ENCODE peak calls at places on chromosomes 7 and 10, in five cellular contexts. H is WTC11, J is A549, Y is HepG2, X is ovary. N is an unnamed sample.

GRCh38 chr10:6918305-6918704 is 338.2 kb upstream of the PRKCQ start:
- DNase-seq in X (peak), J (peak), Y (no peak), H (peak), N (no peak)

GRCh38 chr7:138974675-138975237 is 6.4 kb downstream of the KIAA1549 start:
- DNase-seq in J (no peak), H (no peak), Y (no peak), X (no peak), N (no peak)

GRCh38 chr10:61404771-61405170 is 48.4 kb downstream of the TMEM26 start:
- DNase-seq in H (no peak), Y (no peak), J (no peak), X (no peak), N (no peak)

GRCh38 chr7:36820527-36821170 is 96.4 kb upstream of the AOAH start:
- DNase-seq in X (no peak), J (no peak), H (no peak), Y (no peak), N (no peak)

GRCh38 chr10:90319188-90319914 is 538.5 kb downstream of the HTR7 start:
- DNase-seq in X (no peak), J (peak), H (peak), Y (peak), N (no peak)

GRCh38 chr7:54249686-54250085 is 292.5 kb upstream of the VSTM2A start:
- DNase-seq in H (no peak), Y (no peak), J (no peak), X (no peak), N (no peak)

GRCh38 chr10:8696746-8697145 is 642.3 kb downstream of the GATA3 start:
- DNase-seq in J (no peak), Y (no peak), X (no peak), H (no peak), N (no peak)

GRCh38 chr10:103720328-103720963 is 134.9 kb downstream of the SH3PXD2A start:
- DNase-seq in H (no peak), X (no peak), Y (no peak), J (no peak), N (no peak)

GRCh38 chr7:34486371-34486770 is 171.6 kb upstream of the NPSR1 start:
- DNase-seq in H (no peak), J (no peak), X (no peak), Y (no peak), N (no peak)

GRCh38 chr10:58844680-58845079 is 331.8 kb upstream of the PHYHIPL start:
- DNase-seq in H (no peak), X (no peak), J (no peak), Y (no peak), N (no peak)

GRCh38 chr7:37216156-37216839 is 232.4 kb downstream of the ELMO1 start:
- DNase-seq in H (no peak), X (peak), Y (no peak), J (no peak), N (no peak)

GRCh38 chr7:69808401-69808800 is 210.1 kb downstream of the AUTS2 start:
- DNase-seq in H (no peak), Y (no peak), J (no peak), X (no peak), N (no peak)

GRCh38 chr10:48750991-48751390 is 66.3 kb downstream of the WDFY4 start:
- DNase-seq in X (no peak), H (no peak), Y (no peak), J (no peak), N (no peak)

GRCh38 chr7:15684036-15684815 is 2.3 kb downstream of the MEOX2 start:
- DNase-seq in H (no peak), X (no peak), Y (no peak), J (no peak), N (no peak)

GRCh38 chr7:149093228-149093627 is 2.7 kb upstream of the ZNF786 start:
- DNase-seq in H (no peak), J (no peak), Y (no peak), X (no peak), N (no peak)

GRCh38 chr7:140036224-140036651 is 26.5 kb downstream of the PARP12 start:
- DNase-seq in J (no peak), X (no peak), Y (no peak), H (no peak), N (no peak)

GRCh38 chr7:140239653-140239935 is 62.8 kb upstream of the KDM7A start:
- DNase-seq in Y (no peak), H (no peak), X (no peak), J (no peak), N (no peak)

GRCh38 chr7:33745934-33746333 is 159.4 kb upstream of the BMPER start:
- DNase-seq in Y (no peak), J (no peak), X (no peak), H (no peak), N (no peak)

GRCh38 chr10:116947838-116948529 is 57.0 kb downstream of the SHTN1 start:
- DNase-seq in J (peak), X (no peak), Y (peak), H (no peak), N (no peak)

GRCh38 chr7:24419070-24419469 is 135.1 kb downstream of the NPY start:
- DNase-seq in J (peak), H (no peak), X (no peak), Y (no peak), N (no peak)

GRCh38 chr10:16439294-16439693 is 2.5 kb downstream of the PTER start:
- DNase-seq in H (no peak), Y (no peak), J (no peak), X (no peak), N (no peak)

GRCh38 chr7:100745184-100745583 is 11.8 kb downstream of the ZAN start:
- DNase-seq in J (no peak), H (peak), Y (no peak), X (peak), N (no peak)

GRCh38 chr7:142372727-142373126 is 114.9 kb upstream of the PRSS58 start:
- DNase-seq in H (no peak), Y (no peak), X (no peak), J (no peak), N (no peak)

DNA sequence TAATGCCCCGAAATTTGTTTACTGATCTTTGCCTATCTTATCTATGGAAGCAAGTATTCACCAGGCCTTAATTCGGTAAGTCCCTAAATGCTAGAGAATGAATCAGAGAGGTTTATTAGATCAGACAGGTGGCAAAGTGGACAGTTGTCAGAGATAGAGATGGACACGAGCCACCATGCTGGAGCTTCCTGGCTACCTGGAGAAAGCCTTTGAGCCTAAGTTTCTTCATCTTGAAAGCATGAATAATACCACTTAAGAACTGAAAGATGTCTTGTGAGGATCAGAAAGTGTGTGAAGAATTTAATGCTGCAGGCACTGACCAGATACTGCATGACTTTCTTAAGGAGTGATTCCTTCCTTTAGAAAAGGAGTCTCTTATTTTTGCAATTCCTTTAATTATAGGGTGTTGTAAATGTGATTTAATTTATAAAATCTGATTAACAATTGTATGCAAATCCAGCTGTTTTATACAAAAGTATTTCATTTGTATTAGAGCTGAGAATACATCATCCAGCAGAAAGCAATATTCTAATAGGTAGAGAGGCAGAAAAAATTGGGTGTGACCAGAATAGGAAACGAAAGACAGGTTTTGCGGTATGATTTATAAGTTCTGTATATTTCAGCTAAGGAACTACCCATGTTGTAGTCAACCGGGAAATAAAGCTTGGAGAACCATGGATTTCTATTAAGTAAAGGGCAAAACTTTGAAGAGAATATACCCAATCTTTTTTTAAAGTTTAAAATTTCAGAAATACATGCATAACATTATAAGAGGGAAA is 82.7 kb downstream of the SMURF1 start:
- DNase-seq in J (no peak), Y (no peak), H (no peak), X (no peak), N (no peak)
- TF ChIP-seq CTCF in J (no peak), Y (no peak), H (no peak), X (no peak), N (no peak)

GRCh38 chr10:118046491-118047362 is at the start of gene RAB11FIP2:
- DNase-seq in X (peak), J (peak), H (peak), Y (peak), N (peak)
- TF ChIP-seq CTCF in X (no peak), J (no peak), H (no peak), Y (peak), N (peak)

GRCh38 chr10:132326925-132327324 is 5.1 kb upstream of the LRRC27 start:
- DNase-seq in H (no peak), X (no peak), Y (no peak), J (no peak), N (no peak)

GRCh38 chr10:132328130-132328529 is 3.9 kb upstream of the LRRC27 start:
- DNase-seq in H (no peak), Y (no peak), X (no peak), J (no peak), N (no peak)

GRCh38 chr10:132322621-132323048 is 9.4 kb upstream of the LRRC27 start:
- DNase-seq in Y (peak), J (peak), H (no peak), X (no peak), N (no peak)

GRCh38 chr10:132328738-132329137 is 3.3 kb upstream of the LRRC27 start:
- DNase-seq in J (no peak), Y (no peak), X (no peak), H (no peak), N (no peak)

DNA sequence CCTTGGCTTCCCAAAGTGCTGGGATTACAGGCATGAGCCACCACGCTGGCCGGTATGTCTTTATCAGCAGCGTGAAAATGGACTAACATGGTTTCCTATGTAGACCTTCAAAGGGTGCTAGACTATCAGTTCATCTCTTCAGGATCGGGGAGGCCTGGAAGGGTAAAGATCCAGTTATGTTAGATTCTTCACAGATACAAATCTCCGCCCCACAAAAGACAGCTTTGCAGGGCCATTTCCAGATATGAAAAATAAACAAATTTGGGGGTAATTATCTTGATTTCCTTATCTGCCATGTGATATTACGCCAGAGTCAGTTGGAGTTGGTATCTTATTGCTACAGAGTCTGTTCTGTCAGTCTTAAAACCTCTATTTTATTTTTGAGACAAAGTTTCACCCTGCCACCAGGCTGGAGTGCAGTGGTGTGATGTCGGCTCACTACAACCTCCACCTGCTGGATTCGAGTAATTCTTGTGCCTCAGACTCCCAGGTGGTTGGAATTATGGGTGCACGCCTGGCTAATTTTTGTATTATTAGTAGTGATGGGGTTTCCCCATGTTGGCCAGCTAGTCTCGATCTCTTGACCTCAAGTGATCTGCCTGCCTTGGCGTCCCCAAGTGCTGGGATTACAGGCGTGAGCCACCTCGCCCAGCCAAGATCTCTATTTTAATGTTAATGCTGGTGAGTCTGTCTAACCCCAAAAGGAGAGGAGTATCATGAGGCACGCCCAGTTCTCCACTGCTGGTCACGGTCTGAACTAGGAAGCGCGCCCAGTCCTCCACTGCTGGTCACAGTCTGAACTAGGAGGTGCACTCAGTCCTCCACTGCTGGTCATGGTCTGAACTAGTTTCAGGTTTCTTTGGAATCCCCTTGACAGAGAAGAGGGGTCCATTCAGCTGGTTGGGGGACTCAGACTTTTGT is 5.8 kb upstream of the LRRC27 start:
- DNase-seq in Y (no peak), J (no peak), X (no peak), H (no peak), N (no peak)
- TF ChIP-seq CTCF in Y (no peak), J (no peak), X (no peak), H (no peak), N (no peak)

GRCh38 chr10:70537398-70538194 is 59.0 kb downstream of the PALD1 start:
- DNase-seq in X (no peak), H (peak), J (peak), Y (peak), N (peak)
- TF ChIP-seq CTCF in X (no peak), H (peak), J (peak), Y (peak), N (peak)